ENCODE peak calls at places on chromosomes 3 and 15, in nine cellular contexts. H is HS-5; U is fibroblast of the conjunctiva; X is stimulated activated CD8-positive, alpha-beta memory T cell treated with anti-CD3 and anti-CD28 coated beads, Interleukin-15, amount 100 ng/mL, for 24 hours; Z is H7; W is ovary; Q is NCI-H774; P is SJSA1; V is NCI-H446. F is an unnamed sample.

GRCh38 chr15:77454265-77454664 is 33.6 kb downstream of the HMG20A start:
- DNase-seq in V (no peak), Q (no peak), Z (no peak), U (no peak), X (no peak), P (no peak), H (no peak), W (no peak), F (no peak)

GRCh38 chr15:81092559-81092902 is 41.5 kb upstream of the CFAP161 start:
- DNase-seq in P (no peak), V (no peak), U (no peak), X (no peak), Q (no peak), Z (no peak), H (no peak), W (peak; percentile 41), F (no peak)

GRCh38 chr15:93997071-93997658 is 234.2 kb upstream of the MCTP2 start:
- DNase-seq in X (no peak), V (peak; percentile 4), P (no peak), U (no peak), Q (no peak), Z (no peak), H (no peak), W (no peak), F (no peak)

GRCh38 chr3:45479627-45480026 is 91.3 kb downstream of the LARS2 start:
- DNase-seq in H (peak; percentile 56), Z (no peak), P (peak; percentile 57), W (no peak), V (no peak), U (peak; percentile 49), X (no peak), Q (no peak), F (no peak)

GRCh38 chr15:74906193-74906449 is 530 bp downstream of the FAM219B start:
- DNase-seq in U (no peak), V (no peak), Q (no peak), H (no peak), W (peak; percentile 32), Z (no peak), P (no peak), X (no peak), F (no peak)

GRCh38 chr3:15812183-15812582 is 14.4 kb upstream of the ANKRD28 start:
- DNase-seq in H (no peak), P (no peak), V (peak; percentile 19), U (no peak), W (no peak), Q (no peak), X (no peak), Z (no peak), F (no peak)

GRCh38 chr15:65303687-65304392 is 637 bp upstream of the RNU5B-1 start:
- DNase-seq in Q (no peak), X (no peak), H (peak; percentile 38), V (peak; percentile 47), U (peak; percentile 42), W (peak; percentile 55), Z (peak; percentile 50), P (peak; percentile 64), F (no peak)

GRCh38 chr3:148042663-148043445 is 633.7 kb downstream of the ZIC1 start:
- DNase-seq in Q (no peak), V (no peak), X (no peak), P (no peak), W (no peak), H (peak; percentile 30), U (peak; percentile 2), Z (no peak), F (no peak)

GRCh38 chr3:71602256-71602655 is 18.7 kb upstream of the FOXP1 start:
- DNase-seq in X (no peak), V (no peak), Q (no peak), P (no peak), Z (no peak), W (no peak), H (no peak), U (no peak), F (no peak)

GRCh38 chr3:158443632-158444031 is 127.4 kb upstream of the MLF1 start:
- DNase-seq in Q (no peak), W (no peak), H (no peak), P (no peak), X (no peak), V (no peak), Z (no peak), U (no peak), F (no peak)

GRCh38 chr15:55774113-55774970 is 31.4 kb upstream of the PRTG start:
- DNase-seq in Z (peak; percentile 70), V (peak; percentile 4), U (no peak), Q (no peak), W (peak; percentile 33), P (peak; percentile 55), X (peak; percentile 7), H (no peak), F (no peak)